ENCODE peak calls at places on chromosomes 12 and 14, in seven cellular contexts. D, A, N, B, L, I and Q are unnamed samples.
A peak's percentile ranks its signal among the peaks of the same experiment; 100 is the strongest.

GRCh38 chr14:74438351-74438915 is 12.4 kb upstream of the SYNDIG1L start:
- DNase-seq in D (no peak), A (no peak), N (no peak), B (no peak), L (no peak), I (no peak), Q (no peak)

GRCh38 chr14:23183479-23183878 is at the start of gene SLC7A8:
- DNase-seq in D (no peak), A (no peak), N (no peak), B (no peak), L (peak; percentile 62), I (no peak), Q (peak; percentile 41)

GRCh38 chr12:89777685-89778379 is 69.2 kb upstream of the ATP2B1 start:
- DNase-seq in D (no peak), A (no peak), N (no peak), B (no peak), L (no peak), I (no peak), Q (no peak)

GRCh38 chr12:57614178-57614947 is 3.1 kb downstream of the ARHGEF25 start:
- DNase-seq in D (no peak), A (no peak), N (no peak), B (no peak), L (peak; percentile 59), I (no peak), Q (peak; percentile 43)

GRCh38 chr14:95275507-95275906 is 44.2 kb downstream of the CLMN start:
- DNase-seq in D (no peak), A (no peak), N (no peak), B (no peak), L (no peak), I (no peak), Q (no peak)

GRCh38 chr14:62187265-62187664 is 425.0 kb downstream of the SNAPC1 start:
- DNase-seq in D (no peak), A (no peak), N (peak; percentile 23), B (no peak), L (no peak), I (no peak), Q (no peak)

GRCh38 chr12:71162832-71163711 is 5.3 kb upstream of the TSPAN8 start:
- DNase-seq in D (no peak), A (no peak), N (no peak), B (no peak), L (no peak), I (no peak), Q (no peak)

GRCh38 chr14:28879571-28879970 is 113.0 kb downstream of the FOXG1 start:
- DNase-seq in D (no peak), A (no peak), N (no peak), B (no peak), L (no peak), I (no peak), Q (no peak)

GRCh38 chr12:64160718-64161060 is 61.4 kb downstream of the KICS2 start:
- DNase-seq in D (no peak), A (peak; percentile 44), N (no peak), B (no peak), L (no peak), I (no peak), Q (no peak)

GRCh38 chr14:94441531-94442205 is 10.9 kb downstream of the SERPINA11 start:
- DNase-seq in D (no peak), A (no peak), N (no peak), B (no peak), L (no peak), I (no peak), Q (no peak)

GRCh38 chr12:133081408-133081806 is 684 bp downstream of the ZNF140 start:
- DNase-seq in D (no peak), A (no peak), N (no peak), B (no peak), L (peak; percentile 32), I (no peak), Q (peak; percentile 12)

GRCh38 chr12:51326762-51327439 is 2.9 kb upstream of the BIN2 start:
- DNase-seq in D (no peak), A (peak; percentile 69), N (no peak), B (peak; percentile 6), L (no peak), I (peak; percentile 36), Q (no peak)

GRCh38 chr12:111330800-111331752 is 37.8 kb downstream of the PHETA1 start:
- DNase-seq in D (no peak), A (peak; percentile 29), N (peak; percentile 40), B (no peak), L (no peak), I (peak; percentile 53), Q (no peak)

GRCh38 chr12:116916714-116917114 is 6.0 kb downstream of the FBXW8 start:
- DNase-seq in D (peak; percentile 7), A (peak; percentile 87), N (no peak), B (no peak), L (peak; percentile 30), I (peak; percentile 57), Q (peak; percentile 58)

GRCh38 chr14:32329146-32329545 is at the start of gene AKAP6:
- DNase-seq in D (no peak), A (no peak), N (no peak), B (no peak), L (no peak), I (no peak), Q (no peak)

GRCh38 chr12:98401427-98401826 is 114.0 kb upstream of the TMPO start:
- DNase-seq in D (no peak), A (no peak), N (no peak), B (no peak), L (no peak), I (peak; percentile 46), Q (no peak)

GRCh38 chr14:22978873-22979671 is 3.3 kb downstream of the AJUBA start:
- DNase-seq in D (no peak), A (no peak), N (no peak), B (no peak), L (no peak), I (no peak), Q (no peak)

GRCh38 chr14:61968207-61968606 is 206.0 kb downstream of the SNAPC1 start:
- DNase-seq in D (no peak), A (no peak), N (no peak), B (no peak), L (no peak), I (no peak), Q (no peak)

GRCh38 chr12:56687225-56688128 is 607 bp downstream of the PTGES3 start:
- DNase-seq in D (peak; percentile 26), A (peak; percentile 31), N (no peak), B (peak; percentile 45), L (peak; percentile 64), I (peak; percentile 34), Q (peak; percentile 67)

GRCh38 chr12:54649825-54650224 is 1.7 kb upstream of the DCD start:
- DNase-seq in D (no peak), A (no peak), N (no peak), B (no peak), L (no peak), I (no peak), Q (no peak)

GRCh38 chr12:4447151-4447550 is 1.5 kb upstream of the FGF6 start:
- DNase-seq in D (no peak), A (no peak), N (no peak), B (no peak), L (no peak), I (no peak), Q (no peak)

GRCh38 chr14:89252887-89253532 is 164.0 kb downstream of the FOXN3 start:
- DNase-seq in D (no peak), A (no peak), N (no peak), B (no peak), L (no peak), I (no peak), Q (no peak)

GRCh38 chr14:97970222-97970621 is 1173.0 kb downstream of the VRK1 start:
- DNase-seq in D (no peak), A (no peak), N (no peak), B (no peak), L (no peak), I (no peak), Q (peak; percentile 33)

GRCh38 chr14:74014299-74014698 is 4.8 kb downstream of the ENTPD5 start:
- DNase-seq in D (no peak), A (no peak), N (no peak), B (no peak), L (no peak), I (peak; percentile 15), Q (no peak)

GRCh38 chr14:44846232-44846824 is 115.4 kb downstream of the KLHL28 start:
- DNase-seq in D (no peak), A (no peak), N (peak; percentile 11), B (no peak), L (no peak), I (peak; percentile 19), Q (no peak)

GRCh38 chr12:127926004-127926403 is 341.0 kb upstream of the TMEM132C start:
- DNase-seq in D (no peak), A (peak; percentile 14), N (peak; percentile 50), B (no peak), L (peak; percentile 33), I (no peak), Q (no peak)

GRCh38 chr14:71591929-71592328 is 340.3 kb upstream of the RGS6 start:
- DNase-seq in D (no peak), A (peak; percentile 90), N (no peak), B (no peak), L (no peak), I (peak; percentile 2), Q (peak; percentile 53)

GRCh38 chr12:66877886-66878285 is 199.0 kb upstream of the GRIP1 start:
- DNase-seq in D (no peak), A (no peak), N (peak; percentile 52), B (no peak), L (no peak), I (no peak), Q (no peak)